ENCODE peak calls at places on chromosomes 4 and X, in nine cellular contexts. E, Z, W, U, H, T, Y, A and B are unnamed samples.

GRCh38 chr4:54685810-54686209 is 28.1 kb downstream of the KIT start:
- DNase-seq in E (no peak), Z (no peak), W (no peak), U (no peak), H (no peak), T (no peak), Y (no peak), A (no peak), B (no peak)

GRCh38 chrX:29721152-29721551 is 494.2 kb upstream of the MAGEB2 start:
- DNase-seq in E (no peak), Z (no peak), W (no peak), U (no peak), H (no peak), T (no peak), Y (no peak), A (no peak), B (no peak)

GRCh38 chr4:139761461-139761860 is 95.8 kb downstream of the MGST2 start:
- DNase-seq in E (no peak), Z (peak; percentile 23), W (no peak), U (no peak), H (peak; percentile 47), T (peak; percentile 25), Y (no peak), A (peak; percentile 37), B (no peak)

GRCh38 chr4:183563874-183564273 is 59.0 kb downstream of the ING2 start:
- DNase-seq in E (no peak), Z (peak; percentile 28), W (no peak), U (peak; percentile 75), H (peak; percentile 88), T (peak; percentile 81), Y (no peak), A (peak; percentile 20), B (no peak)

GRCh38 chr4:38323141-38323634 is 340.8 kb upstream of the KLF3 start:
- DNase-seq in E (no peak), Z (peak; percentile 43), W (no peak), U (no peak), H (no peak), T (peak; percentile 68), Y (no peak), A (peak; percentile 75), B (no peak)

GRCh38 chrX:48090123-48090522 is 18.7 kb upstream of the ZNF630 start:
- DNase-seq in E (no peak), Z (no peak), W (no peak), U (no peak), H (peak; percentile 44), T (no peak), Y (no peak), A (no peak), B (no peak)

GRCh38 chrX:1427756-1428155 is 25.0 kb downstream of the ASMTL start:
- DNase-seq in E (no peak), Z (no peak), W (no peak), U (no peak), H (no peak), T (no peak), Y (peak; percentile 59), A (no peak), B (no peak)

GRCh38 chr4:72275381-72275780 is 243.6 kb downstream of the NPFFR2 start:
- DNase-seq in E (no peak), Z (no peak), W (no peak), U (no peak), H (no peak), T (peak; percentile 1), Y (no peak), A (no peak), B (peak; percentile 77)

GRCh38 chr4:29596228-29596627 is 1123.9 kb upstream of the PCDH7 start:
- DNase-seq in E (no peak), Z (no peak), W (no peak), U (no peak), H (no peak), T (no peak), Y (no peak), A (no peak), B (no peak)

GRCh38 chr4:70334681-70335080 is at the start of gene CABS1:
- DNase-seq in E (no peak), Z (no peak), W (no peak), U (no peak), H (no peak), T (no peak), Y (no peak), A (no peak), B (no peak)

GRCh38 chr4:116099596-116099995 is 985.8 kb downstream of the TRAM1L1 start:
- DNase-seq in E (no peak), Z (no peak), W (no peak), U (no peak), H (peak; percentile 44), T (no peak), Y (no peak), A (no peak), B (no peak)

GRCh38 chrX:130085551-130085986 is 24.7 kb downstream of the ELF4 start:
- DNase-seq in E (no peak), Z (peak; percentile 16), W (peak; percentile 90), U (no peak), H (no peak), T (peak; percentile 21), Y (no peak), A (peak; percentile 43), B (no peak)

GRCh38 chrX:130083656-130084382 is 26.5 kb downstream of the ELF4 start:
- DNase-seq in E (no peak), Z (no peak), W (no peak), U (peak; percentile 54), H (no peak), T (no peak), Y (peak; percentile 65), A (no peak), B (no peak)

GRCh38 chrX:130083107-130083490 is 27.2 kb downstream of the ELF4 start:
- DNase-seq in E (no peak), Z (no peak), W (no peak), U (no peak), H (no peak), T (no peak), Y (no peak), A (no peak), B (no peak)

GRCh38 chrX:130084651-130085237 is 25.6 kb downstream of the ELF4 start:
- DNase-seq in E (no peak), Z (no peak), W (no peak), U (no peak), H (no peak), T (no peak), Y (no peak), A (no peak), B (no peak)

GRCh38 chrX:130086414-130087207 is 23.7 kb downstream of the ELF4 start:
- DNase-seq in E (peak; percentile 56), Z (no peak), W (no peak), U (peak; percentile 63), H (no peak), T (no peak), Y (no peak), A (no peak), B (no peak)
- H3K4me3 ChIP-seq in E (no peak overlapping the region), Z (no peak overlapping the region), W (no peak overlapping the region), U (no peak overlapping the region), H (no peak overlapping the region), T (no peak overlapping the region), Y (peak overlapping the region; percentile 6), A (no peak overlapping the region), B (no peak overlapping the region)

DNA sequence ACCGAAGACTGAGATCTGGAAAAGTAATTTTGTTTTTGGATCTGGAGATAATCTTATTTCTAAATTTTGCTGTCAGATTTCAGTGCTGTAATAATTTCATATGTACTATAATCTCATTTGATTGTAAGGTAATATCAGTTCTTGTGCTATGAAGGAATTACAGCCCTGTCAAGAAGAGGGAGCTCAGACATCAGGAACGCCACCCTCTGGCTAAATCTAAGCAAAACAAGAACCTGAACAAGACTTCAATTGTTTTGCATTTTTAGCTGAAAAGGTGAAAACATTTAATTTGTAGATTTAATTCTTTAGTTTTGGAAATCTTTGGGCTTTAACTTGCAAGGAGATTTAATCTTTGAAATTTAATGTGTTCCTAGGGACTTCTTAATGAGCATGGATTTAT is 525.4 kb upstream of the HS3ST1 start:
- DNase-seq in E (peak; percentile 9), Z (no peak), W (peak; percentile 79), U (no peak), H (peak; percentile 39), T (no peak), Y (no peak), A (peak; percentile 85), B (no peak)
- TF ChIP-seq CTCF in E (peak; percentile 67), Z (no peak), W (peak; percentile 50), U (peak; percentile 23), H (peak; percentile 34), T (peak; percentile 51), Y (peak; percentile 47), A (peak; percentile 77), B (no peak)

DNA sequence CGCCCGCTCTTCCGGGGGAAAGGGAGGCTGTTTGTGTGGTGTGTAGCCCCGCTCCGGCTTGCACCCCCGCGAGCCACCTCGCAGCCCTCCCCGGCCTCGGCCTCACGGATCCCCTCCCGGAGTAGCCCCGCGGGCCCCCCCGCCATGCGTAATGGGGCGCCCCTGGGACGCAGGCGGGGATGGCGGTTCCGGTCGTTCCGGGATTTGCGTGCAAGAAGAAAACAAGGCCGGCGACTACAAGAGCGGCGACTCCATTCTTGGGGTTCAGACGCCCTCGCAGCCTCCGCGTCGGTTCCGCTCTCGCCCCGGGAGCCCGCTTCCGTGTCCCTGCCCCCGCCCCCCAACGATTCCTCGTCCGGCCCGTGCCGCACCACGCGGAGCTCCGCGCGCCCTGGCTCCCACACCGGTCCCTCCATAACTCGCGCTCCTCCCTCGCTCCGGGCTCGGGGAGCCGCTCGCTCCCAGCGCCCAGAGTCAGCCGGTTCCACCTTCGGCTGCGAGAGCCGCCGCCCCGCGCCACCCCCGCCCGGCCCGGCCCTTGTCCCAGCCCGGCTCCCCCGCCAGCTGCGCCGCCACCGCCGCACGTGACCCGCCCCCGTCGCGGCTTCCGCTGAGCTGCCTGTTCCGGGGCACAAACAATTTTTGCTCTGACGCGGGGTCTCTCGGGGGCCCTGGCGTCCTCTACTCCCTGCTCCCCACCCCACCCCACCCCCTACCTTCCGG is 78.7 kb upstream of the BCOR start:
- DNase-seq in E (peak; percentile 78), Z (no peak), W (peak; percentile 14), U (peak; percentile 66), H (no peak), T (peak; percentile 32), Y (peak; percentile 90), A (peak; percentile 28), B (no peak)
- H3K4me3 ChIP-seq in E (peak overlapping the region; percentile 51), Z (peak overlapping the region; percentile 50), W (no peak overlapping the region), U (peak overlapping the region; percentile 15), H (peak overlapping the region; percentile 33), T (peak overlapping the region; percentile 59), Y (peak overlapping the region; percentile 64), A (peak overlapping the region; percentile 45), B (peak overlapping the region; percentile 49)

DNA sequence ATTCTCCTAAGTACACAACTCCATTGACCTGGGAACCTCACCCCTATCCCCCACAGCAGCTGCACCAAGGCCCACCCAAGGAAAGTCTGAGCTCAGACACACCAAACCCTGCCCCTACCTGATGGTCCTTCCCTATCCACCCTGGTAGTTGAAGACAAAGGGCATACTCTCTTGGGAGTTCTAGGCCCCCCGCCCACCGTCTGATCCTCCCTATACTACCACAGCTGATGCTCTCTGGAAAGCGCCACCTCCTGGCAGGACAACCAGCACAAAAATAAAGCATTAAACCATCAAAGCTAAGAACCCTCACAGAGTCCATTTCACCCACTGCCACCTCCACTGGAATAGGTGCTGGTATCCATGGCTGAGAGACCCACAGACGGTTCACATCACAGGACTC is 83.6 kb downstream of the ANAPC10 start:
- DNase-seq in E (no peak), Z (no peak), W (no peak), U (no peak), H (no peak), T (no peak), Y (no peak), A (no peak), B (no peak)
- TF ChIP-seq CTCF in E (no peak), Z (no peak), W (no peak), U (no peak), H (no peak), T (no peak), Y (no peak), A (no peak), B (no peak)